ENCODE peak calls at places on chromosomes 2 and 18, in nine cellular contexts. I is CD8-positive, alpha-beta T cell; H is fibroblast of pulmonary artery; C is thoracic aorta; L is fibroblast of lung; Y is HT1080; E is activated CD8-positive, alpha-beta memory T cell treated with anti-CD3 and anti-CD28 coated beads for 24 hours; F is lower leg skin; P is amniotic stem cell. W is an unnamed sample.

GRCh38 chr2:57862153-57862552 is 184.5 kb upstream of the VRK2 start:
- DNase-seq in I (no peak), H (no peak), C (no peak), L (no peak), Y (peak), E (no peak), F (no peak), P (no peak), W (no peak)

GRCh38 chr2:136305517-136306192 is 187.7 kb upstream of the CXCR4 start:
- DNase-seq in I (peak), H (no peak), C (no peak), L (no peak), Y (peak), E (peak), F (no peak), P (no peak), W (no peak)

GRCh38 chr18:8319798-8320477 is 289.3 kb upstream of the RAB12 start:
- DNase-seq in I (no peak), H (no peak), C (no peak), L (no peak), Y (peak), E (no peak), F (no peak), P (no peak), W (no peak)

GRCh38 chr2:23312996-23313606 is 71.9 kb upstream of the KLHL29 start:
- DNase-seq in I (no peak), H (no peak), C (no peak), L (peak), Y (peak), E (no peak), F (no peak), P (no peak), W (no peak)

GRCh38 chr18:50627594-50628542 is 68.0 kb downstream of the MAPK4 start:
- DNase-seq in I (no peak), H (no peak), C (no peak), L (no peak), Y (no peak), E (no peak), F (no peak), P (no peak), W (no peak)

GRCh38 chr18:79698668-79699335 is 19.2 kb downstream of the CTDP1 start:
- DNase-seq in I (no peak), H (no peak), C (no peak), L (peak), Y (no peak), E (no peak), F (no peak), P (no peak), W (no peak)

GRCh38 chr2:28670882-28671281 is 80.7 kb upstream of the PPP1CB start:
- DNase-seq in I (no peak), H (no peak), C (no peak), L (no peak), Y (no peak), E (no peak), F (no peak), P (no peak), W (no peak)

GRCh38 chr2:86453838-86454237 is 12.7 kb downstream of the KDM3A start:
- DNase-seq in I (no peak), H (peak), C (peak), L (peak), Y (no peak), E (no peak), F (peak), P (peak), W (no peak)

GRCh38 chr2:198371902-198372611 is 567.7 kb downstream of the PLCL1 start:
- DNase-seq in I (no peak), H (no peak), C (no peak), L (peak), Y (peak), E (no peak), F (no peak), P (no peak), W (no peak)

GRCh38 chr2:9844036-9844483 is 786 bp downstream of the TAF1B start:
- DNase-seq in I (no peak), H (peak), C (no peak), L (peak), Y (no peak), E (no peak), F (no peak), P (no peak), W (no peak)

GRCh38 chr18:48136544-48137353 is 206.3 kb upstream of the SMAD2 start:
- DNase-seq in I (no peak), H (no peak), C (no peak), L (no peak), Y (no peak), E (no peak), F (no peak), P (no peak), W (no peak)

GRCh38 chr2:216201687-216202306 is 92.6 kb downstream of the XRCC5 start:
- DNase-seq in I (no peak), H (no peak), C (no peak), L (no peak), Y (no peak), E (no peak), F (no peak), P (no peak), W (no peak)

GRCh38 chr2:36459725-36460137 is 104.2 kb downstream of the CRIM1 start:
- DNase-seq in I (no peak), H (peak), C (no peak), L (peak), Y (peak), E (no peak), F (no peak), P (no peak), W (no peak)

GRCh38 chr2:175926272-175926671 is 75.8 kb downstream of the LNPK start:
- DNase-seq in I (no peak), H (no peak), C (no peak), L (peak), Y (peak), E (no peak), F (no peak), P (no peak), W (no peak)

GRCh38 chr2:104562537-104562936 is 291.4 kb upstream of the POU3F3 start:
- DNase-seq in I (no peak), H (no peak), C (no peak), L (no peak), Y (no peak), E (no peak), F (no peak), P (no peak), W (no peak)

GRCh38 chr2:169034256-169034655 is 3.1 kb upstream of the ABCB11 start:
- DNase-seq in I (peak), H (peak), C (no peak), L (no peak), Y (peak), E (no peak), F (no peak), P (no peak), W (no peak)

GRCh38 chr2:10877691-10878111 is 34.0 kb upstream of the KCNF1 start:
- DNase-seq in I (no peak), H (peak), C (no peak), L (no peak), Y (peak), E (no peak), F (no peak), P (no peak), W (no peak)

GRCh38 chr2:166388488-166389070 is 12.8 kb upstream of the SCN9A start:
- DNase-seq in I (no peak), H (peak), C (no peak), L (no peak), Y (peak), E (no peak), F (no peak), P (no peak), W (no peak)

GRCh38 chr2:45617496-45617895 is 6.4 kb upstream of the SRBD1 start:
- DNase-seq in I (no peak), H (no peak), C (no peak), L (no peak), Y (no peak), E (no peak), F (no peak), P (no peak), W (no peak)

GRCh38 chr2:38301340-38301968 is 75.6 kb downstream of the ATL2 start:
- DNase-seq in I (no peak), H (no peak), C (no peak), L (no peak), Y (no peak), E (no peak), F (no peak), P (no peak), W (no peak)

GRCh38 chr2:26043862-26044736 is 10.2 kb downstream of the RAB10 start:
- DNase-seq in I (no peak), H (peak), C (no peak), L (peak), Y (peak), E (no peak), F (no peak), P (no peak), W (no peak)

GRCh38 chr2:239158641-239159475 is 242.0 kb downstream of the HDAC4 start:
- DNase-seq in I (no peak), H (no peak), C (no peak), L (no peak), Y (no peak), E (no peak), F (no peak), P (no peak), W (no peak)

GRCh38 chr2:129619471-129619870 is 360.0 kb upstream of the RAB6C start:
- DNase-seq in I (no peak), H (no peak), C (no peak), L (no peak), Y (no peak), E (no peak), F (no peak), P (no peak), W (no peak)

GRCh38 chr18:58859935-58860334 is 4.7 kb upstream of the ZNF532 start:
- DNase-seq in I (no peak), H (no peak), C (no peak), L (no peak), Y (no peak), E (no peak), F (no peak), P (no peak), W (no peak)

GRCh38 chr18:46481048-46481846 is 175.8 kb downstream of the LOXHD1 start:
- DNase-seq in I (peak), H (peak), C (no peak), L (peak), Y (peak), E (peak), F (peak), P (no peak), W (no peak)

GRCh38 chr2:40130251-40130994 is 321.5 kb downstream of the SLC8A1 start:
- DNase-seq in I (no peak), H (peak), C (no peak), L (peak), Y (no peak), E (no peak), F (no peak), P (no peak), W (no peak)

GRCh38 chr2:128410035-128410757 is 91.5 kb upstream of the HS6ST1 start:
- DNase-seq in I (no peak), H (no peak), C (no peak), L (no peak), Y (no peak), E (peak), F (no peak), P (no peak), W (no peak)

GRCh38 chr2:101188683-101189405 is 37.7 kb upstream of the TBC1D8 start:
- DNase-seq in I (no peak), H (peak), C (no peak), L (peak), Y (peak), E (no peak), F (no peak), P (peak), W (no peak)

GRCh38 chr2:42830922-42831574 is 38.7 kb upstream of the HAAO start:
- DNase-seq in I (no peak), H (no peak), C (no peak), L (no peak), Y (peak), E (peak), F (no peak), P (no peak), W (no peak)

GRCh38 chr2:160471950-160472349 is 21.7 kb downstream of the RBMS1 start:
- DNase-seq in I (no peak), H (no peak), C (no peak), L (peak), Y (no peak), E (no peak), F (no peak), P (no peak), W (no peak)

GRCh38 chr18:43422483-43422882 is 145.2 kb upstream of the SYT4 start:
- DNase-seq in I (no peak), H (no peak), C (no peak), L (peak), Y (no peak), E (no peak), F (no peak), P (no peak), W (no peak)

GRCh38 chr2:237450108-237450507 is 36.1 kb upstream of the COL6A3 start:
- DNase-seq in I (no peak), H (no peak), C (no peak), L (no peak), Y (no peak), E (no peak), F (no peak), P (no peak), W (no peak)

GRCh38 chr18:62187543-62188378 is 706 bp downstream of the RELCH start:
- DNase-seq in I (peak), H (no peak), C (no peak), L (peak), Y (peak), E (peak), F (peak), P (no peak), W (no peak)

GRCh38 chr2:239186958-239187357 is 213.9 kb downstream of the HDAC4 start:
- DNase-seq in I (no peak), H (no peak), C (no peak), L (no peak), Y (no peak), E (peak), F (no peak), P (no peak), W (no peak)

GRCh38 chr18:65235966-65236634 is 514.7 kb upstream of the CDH7 start:
- DNase-seq in I (no peak), H (no peak), C (no peak), L (no peak), Y (peak), E (no peak), F (no peak), P (no peak), W (no peak)

GRCh38 chr2:9967053-9967775 is 15.7 kb downstream of the GRHL1 start:
- DNase-seq in I (no peak), H (no peak), C (no peak), L (no peak), Y (peak), E (no peak), F (no peak), P (no peak), W (no peak)

GRCh38 chr2:118738524-118739308 is 108.7 kb downstream of the EN1 start:
- DNase-seq in I (no peak), H (peak), C (peak), L (peak), Y (peak), E (no peak), F (peak), P (peak), W (no peak)

GRCh38 chr2:169664978-169665930 is 29.0 kb downstream of the CFAP210 start:
- DNase-seq in I (no peak), H (peak), C (no peak), L (no peak), Y (no peak), E (no peak), F (no peak), P (no peak), W (no peak)

W was measured in esophagus squamous epithelium.